ENCODE peak calls at places on chromosomes 4 and X, in ten cellular contexts. J, Y, S, D, P, U, K, T, I and O are unnamed samples.

GRCh38 chr4:163709601-163710000 is 215.1 kb downstream of the TMA16 start:
- DNase-seq in J (no peak), Y (no peak), S (no peak), D (no peak), P (no peak), U (no peak), K (no peak), T (no peak), I (no peak), O (no peak)

GRCh38 chrX:153888344-153888743 is 2.4 kb upstream of the L1CAM start:
- DNase-seq in J (no peak), Y (no peak), S (no peak), D (no peak), P (no peak), U (no peak), K (no peak), T (no peak), I (no peak), O (peak; percentile 41)

GRCh38 chrX:24426340-24426913 is 38.7 kb upstream of the PDK3 start:
- DNase-seq in J (no peak), Y (no peak), S (no peak), D (no peak), P (no peak), U (no peak), K (no peak), T (no peak), I (peak; percentile 12), O (no peak)

GRCh38 chrX:135421537-135421931 is 210 bp upstream of the SMIM10L2A start:
- DNase-seq in J (peak; percentile 78), Y (peak; percentile 86), S (peak; percentile 87), D (peak; percentile 90), P (peak; percentile 91), U (peak; percentile 6), K (peak; percentile 88), T (peak; percentile 90), I (peak; percentile 56), O (peak; percentile 86)

GRCh38 chr4:72318771-72319170 is 250.2 kb downstream of the ADAMTS3 start:
- DNase-seq in J (no peak), Y (no peak), S (no peak), D (no peak), P (no peak), U (no peak), K (no peak), T (no peak), I (no peak), O (no peak)

GRCh38 chr4:86582453-86582852 is 11.7 kb upstream of the PTPN13 start:
- DNase-seq in J (no peak), Y (no peak), S (no peak), D (no peak), P (peak; percentile 42), U (no peak), K (no peak), T (no peak), I (peak; percentile 8), O (no peak)

GRCh38 chrX:3066555-3066954 is 25.3 kb downstream of the ARSF start:
- DNase-seq in J (no peak), Y (no peak), S (no peak), D (no peak), P (peak; percentile 75), U (no peak), K (peak; percentile 27), T (no peak), I (no peak), O (no peak)

GRCh38 chrX:50684871-50685270 is 129.1 kb downstream of the SHROOM4 start:
- DNase-seq in J (no peak), Y (no peak), S (no peak), D (no peak), P (no peak), U (no peak), K (no peak), T (no peak), I (no peak), O (no peak)

GRCh38 chr4:8647094-8647570 is 54.6 kb downstream of the CPZ start:
- DNase-seq in J (no peak), Y (no peak), S (peak; percentile 3), D (no peak), P (no peak), U (no peak), K (no peak), T (no peak), I (no peak), O (no peak)

GRCh38 chrX:147948531-147948930 is 32.6 kb upstream of the FMR1NB start:
- DNase-seq in J (no peak), Y (no peak), S (peak; percentile 18), D (no peak), P (no peak), U (no peak), K (no peak), T (no peak), I (no peak), O (no peak)

GRCh38 chrX:74578137-74578536 is 36.3 kb downstream of the RLIM start:
- DNase-seq in J (no peak), Y (no peak), S (no peak), D (no peak), P (no peak), U (no peak), K (no peak), T (no peak), I (no peak), O (no peak)

DNA sequence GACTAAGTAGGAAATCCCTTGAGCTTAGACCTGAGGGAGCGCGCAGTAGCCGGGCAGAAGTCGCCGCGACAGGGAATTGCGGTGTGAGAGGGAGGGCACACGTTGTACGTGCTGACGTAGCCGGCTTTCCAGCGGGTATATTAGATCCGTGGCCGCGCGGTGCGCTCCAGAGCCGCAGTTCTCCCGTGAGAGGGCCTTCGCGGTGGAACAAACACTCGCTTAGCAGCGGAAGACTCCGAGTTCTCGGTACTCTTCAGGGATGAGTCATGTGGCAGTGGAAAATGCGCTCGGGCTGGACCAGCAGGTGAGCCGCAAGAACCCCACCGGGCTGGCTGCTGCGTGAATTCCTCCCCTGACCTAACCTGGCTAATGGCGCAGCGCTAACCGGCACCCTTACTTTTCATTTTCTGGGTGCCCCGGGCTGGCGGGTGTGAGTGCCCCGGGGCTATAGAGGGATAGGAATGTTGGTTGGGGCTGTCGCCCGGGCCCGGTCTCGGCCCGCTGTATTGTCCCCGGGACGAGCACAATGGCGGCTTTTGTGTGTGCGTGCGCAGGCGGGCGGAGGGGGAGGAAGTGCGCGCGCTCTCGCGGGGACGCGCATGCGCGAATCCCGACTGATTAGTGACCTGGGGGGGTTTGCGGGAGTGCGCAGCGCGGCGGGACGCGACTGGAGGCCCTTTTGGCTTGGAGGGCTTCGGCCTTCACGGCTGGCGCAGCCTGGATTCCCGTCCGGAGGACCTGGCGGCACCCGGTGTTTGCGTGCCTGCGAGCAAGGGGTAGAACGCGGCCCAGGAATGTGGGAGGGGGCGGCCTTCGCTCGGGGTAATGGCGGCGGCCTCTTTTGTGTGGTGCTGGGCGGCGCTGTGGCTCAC is at the start of gene DDX3X:
- DNase-seq in J (peak; percentile 84), Y (peak; percentile 93), S (peak; percentile 94), D (peak; percentile 98), P (peak; percentile 94), U (peak; percentile 70), K (peak; percentile 89), T (peak; percentile 88), I (peak; percentile 90), O (peak; percentile 86)
- TF ChIP-seq CTCF in J (no peak), Y (peak; percentile 36), S (peak; percentile 23), D (no peak), P (no peak), U (peak; percentile 12), K (no peak), T (peak; percentile 18), I (peak; percentile 9), O (no peak)

GRCh38 chrX:130204647-130205046 is 32.9 kb downstream of the RAB33A start:
- DNase-seq in J (no peak), Y (no peak), S (no peak), D (no peak), P (no peak), U (no peak), K (no peak), T (no peak), I (no peak), O (no peak)
- H3K4me3 ChIP-seq in J (no peak overlapping the region), Y (no peak overlapping the region), S (no peak overlapping the region), D (no peak overlapping the region), P (no peak overlapping the region), U (no peak overlapping the region), K (no peak overlapping the region), T (no peak overlapping the region), I (no peak overlapping the region), O (no peak overlapping the region)

GRCh38 chr4:84496356-84497219 is 2.5 kb downstream of the NKX6-1 start:
- DNase-seq in J (no peak), Y (no peak), S (no peak), D (peak; percentile 59), P (peak; percentile 29), U (no peak), K (no peak), T (no peak), I (no peak), O (no peak)

GRCh38 chr4:84497835-84498202 is 1.3 kb downstream of the NKX6-1 start:
- DNase-seq in J (no peak), Y (no peak), S (no peak), D (no peak), P (no peak), U (no peak), K (no peak), T (no peak), I (no peak), O (no peak)

GRCh38 chr4:84498203-84499026 is 677 bp downstream of the NKX6-1 start:
- DNase-seq in J (peak; percentile 49), Y (peak; percentile 34), S (no peak), D (peak; percentile 74), P (peak; percentile 52), U (no peak), K (no peak), T (no peak), I (peak; percentile 32), O (no peak)

GRCh38 chr4:84495448-84496221 is 3.5 kb downstream of the NKX6-1 start:
- DNase-seq in J (no peak), Y (no peak), S (no peak), D (peak; percentile 58), P (peak; percentile 47), U (no peak), K (no peak), T (no peak), I (no peak), O (no peak)

DNA sequence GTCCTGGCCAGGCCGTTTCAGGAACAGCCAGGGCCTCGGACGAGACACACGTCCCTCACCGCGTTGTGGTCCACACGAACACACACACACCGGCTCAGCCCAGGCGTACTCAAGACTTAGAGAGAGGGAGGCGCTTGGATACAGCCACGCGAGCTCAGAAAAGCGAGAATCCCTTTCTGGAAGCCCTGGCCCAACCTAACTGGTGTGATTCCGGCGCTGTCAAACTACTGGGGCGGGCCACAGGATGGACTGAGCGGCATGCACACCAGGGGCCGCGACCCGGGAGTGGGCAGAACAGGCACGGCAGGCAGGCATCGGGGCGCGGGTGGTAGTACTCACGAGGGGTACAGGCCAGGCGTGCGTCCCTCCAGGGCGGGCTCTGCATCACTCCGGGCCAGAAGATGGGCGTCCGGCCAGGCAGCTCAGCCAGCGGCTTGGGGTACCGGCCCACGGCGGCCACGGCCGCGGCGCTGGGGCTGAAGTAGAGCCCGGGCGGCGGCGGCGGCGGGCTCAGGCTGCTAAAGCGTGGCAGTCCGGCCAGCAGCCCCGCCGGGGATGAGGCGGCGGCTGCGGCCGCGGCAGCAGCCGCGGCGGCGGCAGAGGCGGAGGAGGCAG is 1.8 kb downstream of the NKX6-1 start:
- DNase-seq in J (no peak), Y (no peak), S (no peak), D (peak; percentile 64), P (peak; percentile 37), U (no peak), K (no peak), T (no peak), I (no peak), O (no peak)
- H3K9me3 ChIP-seq in J (no peaks in the 10 kb centered on the region), Y (no peaks in the 10 kb centered on the region), S (no peaks in the 10 kb centered on the region), D (no peaks in the 10 kb centered on the region), P (no peaks in the 10 kb centered on the region), U (peaks cover 38% of the 10 kb centered on the region), K (no peaks in the 10 kb centered on the region), T (no peaks in the 10 kb centered on the region), I (no peaks in the 10 kb centered on the region), O (no peaks in the 10 kb centered on the region)

GRCh38 chr4:73788411-73788810 is 48.0 kb downstream of the CXCL8 start:
- DNase-seq in J (no peak), Y (no peak), S (no peak), D (no peak), P (no peak), U (no peak), K (no peak), T (no peak), I (no peak), O (no peak)
- TF ChIP-seq CTCF in J (no peak), Y (no peak), S (no peak), D (no peak), P (no peak), U (no peak), K (no peak), T (no peak), I (no peak), O (no peak)